ENCODE peak calls at places on chromosomes 3 and 15, in ten cellular contexts. W, F, P, C, V, B, O, E, K and T are unnamed samples.

GRCh38 chr15:82100116-82100795 is 54.4 kb upstream of the MEX3B start:
- DNase-seq in K (no peak), V (no peak), W (no peak), E (no peak), C (no peak), F (no peak), O (no peak), B (no peak), P (no peak), T (no peak)

GRCh38 chr3:32452009-32452408 is 50.6 kb downstream of the CMTM6 start:
- DNase-seq in C (no peak), P (no peak), W (no peak), K (no peak), O (no peak), E (no peak), F (no peak), V (no peak), B (no peak), T (no peak)

GRCh38 chr15:90598053-90598577 is 68.4 kb downstream of the CRTC3 start:
- DNase-seq in E (peak), O (no peak), B (peak), W (peak), F (no peak), C (no peak), K (no peak), V (peak), P (peak), T (no peak)

GRCh38 chr15:49876401-49877038 is 242.5 kb downstream of the ATP8B4 start:
- DNase-seq in V (no peak), E (peak), W (no peak), P (no peak), O (no peak), F (no peak), B (no peak), C (no peak), K (no peak), T (no peak)

GRCh38 chr15:64090527-64090926 is 3.1 kb downstream of the CIAO2A start:
- DNase-seq in K (no peak), B (peak), C (no peak), P (no peak), V (no peak), F (no peak), W (no peak), O (no peak), E (no peak), T (no peak)

GRCh38 chr3:133576169-133576568 is 2.7 kb downstream of the CDV3 start:
- DNase-seq in O (no peak), W (peak), C (no peak), F (no peak), B (no peak), P (no peak), K (no peak), E (no peak), V (no peak), T (no peak)

GRCh38 chr3:72665701-72666443 is 182.4 kb downstream of the SHQ1 start:
- DNase-seq in C (peak), K (peak), E (peak), V (peak), P (peak), O (no peak), B (peak), F (no peak), W (peak), T (no peak)

GRCh38 chr3:188052966-188053340 is 101.0 kb upstream of the LPP start:
- DNase-seq in K (no peak), B (no peak), V (no peak), O (no peak), W (no peak), F (no peak), C (no peak), P (no peak), E (no peak), T (no peak)

GRCh38 chr15:32641517-32642059 is at the start of gene SCG5:
- DNase-seq in V (peak), W (peak), F (no peak), P (peak), K (no peak), E (peak), B (no peak), O (no peak), C (peak), T (no peak)

GRCh38 chr3:128923607-128924385 is 44.4 kb downstream of the ACAD9 start:
- DNase-seq in E (no peak), K (no peak), B (no peak), F (no peak), C (no peak), W (no peak), V (no peak), P (no peak), O (no peak), T (no peak)

GRCh38 chr3:114669614-114670013 is 375.8 kb downstream of the TIGIT start:
- DNase-seq in C (no peak), B (no peak), F (no peak), O (no peak), W (peak), P (no peak), E (no peak), K (no peak), V (no peak), T (no peak)

DNA sequence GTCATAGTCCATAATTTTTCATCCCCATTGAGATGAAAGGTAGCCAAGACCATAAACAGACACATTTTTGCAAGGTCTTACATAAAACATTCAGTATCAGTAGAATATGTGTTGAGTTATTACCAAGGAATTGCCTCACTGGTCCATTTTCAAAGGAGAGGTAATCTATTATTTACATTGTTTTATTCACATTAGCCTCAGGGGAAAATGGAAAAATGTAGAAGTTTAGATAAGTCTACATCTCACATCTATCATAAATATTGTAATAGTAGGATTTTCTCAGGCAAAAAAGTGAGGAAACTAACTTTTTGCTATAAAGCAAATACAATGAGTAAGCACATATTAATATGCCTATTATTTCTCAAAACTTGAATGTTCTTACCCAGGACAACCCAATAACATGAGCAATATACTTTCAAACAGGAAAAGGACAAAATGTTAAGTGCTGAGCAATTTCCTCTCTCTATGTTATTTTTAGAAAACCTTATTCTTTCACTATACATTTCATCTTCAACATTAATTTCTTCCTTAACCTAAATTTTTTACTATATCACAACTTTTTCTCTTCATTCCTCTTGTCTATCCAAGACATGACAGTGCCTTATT is 184.5 kb upstream of the AGTR1 start:
- DNase-seq in F (no peak), E (no peak), P (no peak), B (no peak), W (peak), C (no peak), V (no peak), K (no peak), O (no peak), T (no peak)
- H3K4me3 ChIP-seq in F (no peak), E (no peak), P (no peak), B (no peak), W (no peak), C (no peak), V (no peak), K (no peak), O (no peak), T (no peak)

DNA sequence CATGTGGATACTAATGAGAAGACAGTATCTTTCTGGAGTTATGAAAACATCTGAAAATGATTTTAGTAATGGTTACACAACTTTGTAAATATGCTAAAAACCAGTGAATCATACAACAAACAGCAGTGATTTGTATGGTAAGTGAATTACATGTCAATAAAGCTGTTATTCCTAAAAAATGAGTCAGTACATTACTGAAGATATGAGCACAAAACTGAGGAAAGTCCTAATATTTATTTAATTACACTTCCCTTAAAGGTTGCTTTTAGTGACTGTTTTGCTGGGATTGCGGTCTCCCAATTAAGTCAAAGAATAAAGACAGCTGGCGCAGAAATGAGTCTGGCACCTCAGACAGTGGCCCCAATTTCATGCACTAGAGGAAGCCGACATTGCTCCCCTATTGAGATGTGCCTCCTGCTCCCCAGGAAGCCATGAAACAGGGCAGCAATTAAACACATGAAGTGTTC is 50.9 kb upstream of the FSIP1 start:
- DNase-seq in F (no peak), E (no peak), K (no peak), O (no peak), C (no peak), V (no peak), P (no peak), W (peak), B (no peak), T (no peak)
- H3K4me3 ChIP-seq in F (no peak), E (no peak), K (no peak), O (no peak), C (no peak), V (no peak), P (no peak), W (no peak), B (no peak), T (no peak)

DNA sequence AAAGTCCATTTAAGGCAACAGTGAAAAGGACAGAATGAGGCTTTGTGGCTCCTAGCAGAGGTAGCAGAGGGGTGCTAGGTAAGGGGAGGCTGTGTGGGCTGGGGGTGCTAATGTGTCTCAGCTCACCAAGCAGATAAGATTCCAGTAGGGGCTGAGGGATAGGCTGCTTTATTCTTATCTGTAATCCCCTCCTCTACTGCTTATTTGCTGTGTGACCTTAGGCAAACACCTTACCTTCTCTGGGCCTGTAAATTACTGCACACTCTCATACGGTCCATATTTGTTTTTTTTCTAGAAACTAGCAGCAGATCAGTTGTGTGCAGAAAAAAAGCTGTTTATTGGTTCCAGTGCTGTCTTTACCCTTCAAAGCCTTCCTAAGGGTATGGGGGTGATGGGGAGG is 52.8 kb downstream of the SMAD6 start:
- DNase-seq in P (no peak), F (no peak), O (no peak), W (no peak), B (no peak), C (no peak), E (no peak), K (no peak), V (no peak), T (no peak)
- H3K4me3 ChIP-seq in P (no peak), F (no peak), O (no peak), W (no peak), B (no peak), C (no peak), E (no peak), K (no peak), V (no peak), T (no peak)

GRCh38 chr3:159840900-159841299 is 147.7 kb upstream of the IL12A start:
- DNase-seq in C (no peak), K (no peak), W (peak), E (no peak), V (no peak), O (no peak), B (no peak), F (no peak), P (no peak), T (peak)
- H3K4me3 ChIP-seq in C (no peak), K (no peak), W (no peak), E (no peak), V (no peak), O (no peak), B (no peak), F (no peak), P (peak), T (peak)

GRCh38 chr3:191356586-191357439 is 26.5 kb upstream of the UTS2B start:
- DNase-seq in E (peak), C (peak), P (no peak), V (no peak), B (no peak), F (no peak), K (no peak), W (peak), O (no peak), T (peak)
- H3K4me3 ChIP-seq in E (no peak), C (no peak), P (no peak), V (no peak), B (no peak), F (no peak), K (no peak), W (no peak), O (no peak), T (no peak)